ENCODE peak calls at places on chromosomes 2 and 18, in seven cellular contexts. O, D, Z, X, C, S and Q are unnamed samples. For H3K4me1, the result is how much of the 10 kb centered on the place peaks cover.

GRCh38 chr2:28981016-28981441 is at the start of gene TOGARAM2:
- DNase-seq in C (no peak), X (no peak), Z (no peak), D (no peak), S (peak), O (no peak), Q (peak)

GRCh38 chr2:16628316-16628715 is 37.3 kb downstream of the CYRIA start:
- DNase-seq in S (no peak), D (no peak), X (no peak), Z (no peak), C (no peak), O (no peak), Q (no peak)

GRCh38 chr2:217340176-217340575 is 480.3 kb upstream of the TNP1 start:
- DNase-seq in S (no peak), Z (no peak), D (no peak), C (no peak), O (no peak), X (no peak), Q (no peak)

GRCh38 chr18:7926526-7926925 is 359.4 kb downstream of the PTPRM start:
- DNase-seq in C (no peak), X (no peak), D (peak), O (no peak), S (no peak), Z (no peak), Q (no peak)

GRCh38 chr18:73991570-73991969 is 156.1 kb downstream of the FBXO15 start:
- DNase-seq in D (no peak), X (no peak), O (no peak), S (no peak), Z (no peak), C (no peak), Q (no peak)

GRCh38 chr2:169891593-169892298 is 64.5 kb downstream of the UBR3 start:
- DNase-seq in X (no peak), D (peak), Z (peak), O (no peak), S (no peak), C (no peak), Q (no peak)

GRCh38 chr2:217977840-217978535 is 24.8 kb downstream of the TNS1 start:
- DNase-seq in D (no peak), C (no peak), X (no peak), O (no peak), Z (no peak), S (no peak), Q (no peak)

GRCh38 chr2:10471956-10472355 is 23.8 kb upstream of the ODC1 start:
- DNase-seq in D (peak), O (no peak), S (no peak), C (no peak), X (no peak), Z (no peak), Q (no peak)

GRCh38 chr2:200797242-200797770 is 14.4 kb upstream of the BZW1 start:
- DNase-seq in S (peak), O (no peak), X (no peak), C (no peak), Z (peak), D (no peak), Q (peak)

GRCh38 chr2:63012541-63012940 is 38.1 kb upstream of the OTX1 start:
- DNase-seq in S (no peak), Z (peak), C (no peak), D (no peak), O (no peak), X (no peak), Q (no peak)

GRCh38 chr2:88824951-88825350 is 133.5 kb downstream of the RPIA start:
- DNase-seq in C (no peak), Z (no peak), X (no peak), O (no peak), D (no peak), S (no peak), Q (no peak)

GRCh38 chr2:38120829-38121228 is 44.9 kb upstream of the CYP1B1 start:
- DNase-seq in C (no peak), D (no peak), S (no peak), Z (no peak), O (no peak), X (no peak), Q (no peak)

GRCh38 chr2:155748126-155748525 is 584.4 kb downstream of the NR4A2 start:
- DNase-seq in X (no peak), S (no peak), D (no peak), Z (no peak), C (no peak), O (no peak), Q (no peak)

GRCh38 chr2:100011272-100011711 is 131.1 kb downstream of the AFF3 start:
- DNase-seq in X (no peak), S (no peak), O (no peak), C (no peak), Z (peak), D (no peak), Q (no peak)

GRCh38 chr2:14716319-14716718 is 83.8 kb downstream of the LRATD1 start:
- DNase-seq in S (no peak), C (no peak), X (no peak), Z (no peak), D (no peak), O (no peak), Q (no peak)

GRCh38 chr2:138846216-138846821 is 66.1 kb upstream of the NXPH2 start:
- DNase-seq in Z (peak), C (peak), D (peak), S (no peak), O (no peak), X (no peak), Q (no peak)

GRCh38 chr2:136242687-136243277 is 124.8 kb upstream of the CXCR4 start:
- DNase-seq in X (no peak), S (no peak), D (no peak), C (no peak), Z (no peak), O (no peak), Q (no peak)

GRCh38 chr2:7878786-7879515 is 802.9 kb upstream of the ID2 start:
- DNase-seq in X (no peak), D (no peak), S (no peak), Z (no peak), C (peak), O (no peak), Q (no peak)

GRCh38 chr2:150141241-150142001 is 346.0 kb downstream of the RND3 start:
- DNase-seq in D (no peak), C (peak), X (no peak), S (no peak), Z (no peak), O (no peak), Q (no peak)

GRCh38 chr2:200377774-200378336 is 71.4 kb downstream of the SPATS2L start:
- DNase-seq in D (no peak), C (no peak), O (no peak), Z (no peak), X (no peak), S (peak), Q (no peak)

GRCh38 chr18:71252351-71252862 is 963.6 kb downstream of the SOCS6 start:
- DNase-seq in Z (no peak), S (no peak), O (no peak), C (peak), X (no peak), D (no peak), Q (no peak)

GRCh38 chr2:82748653-82749052 is 1710.4 kb downstream of the SUCLG1 start:
- DNase-seq in D (no peak), Z (no peak), C (no peak), S (no peak), X (no peak), O (no peak), Q (no peak)

GRCh38 chr2:197851451-197851850 is 47.1 kb downstream of the PLCL1 start:
- DNase-seq in Z (no peak), O (no peak), X (no peak), D (no peak), S (no peak), C (no peak), Q (no peak)

GRCh38 chr18:35807942-35808341 is 164.5 kb upstream of the RMP24 start:
- DNase-seq in X (no peak), S (no peak), Z (no peak), O (no peak), C (no peak), D (no peak), Q (no peak)

GRCh38 chr2:136363921-136364320 is 246.0 kb upstream of the CXCR4 start:
- DNase-seq in O (no peak), C (no peak), S (no peak), Z (peak), D (no peak), X (no peak), Q (no peak)

GRCh38 chr2:233643128-233643527 is 6.9 kb downstream of the UGT1A10 start:
- DNase-seq in D (no peak), O (no peak), Z (no peak), S (no peak), X (no peak), C (no peak), Q (no peak)

GRCh38 chr18:77160515-77160914 is 27.9 kb upstream of the MBP start:
- DNase-seq in D (no peak), Z (no peak), C (peak), S (no peak), O (no peak), X (no peak), Q (no peak)

GRCh38 chr2:42339191-42339912 is 21.7 kb downstream of the COX7A2L start:
- DNase-seq in S (no peak), Z (no peak), X (no peak), D (no peak), C (no peak), O (no peak), Q (no peak)

GRCh38 chr18:45066868-45067267 is 386.2 kb downstream of the SETBP1 start:
- DNase-seq in S (no peak), Z (no peak), C (no peak), X (no peak), D (no peak), O (no peak), Q (peak)

GRCh38 chr2:216796096-216796840 is 63.6 kb downstream of the TNP1 start:
- DNase-seq in S (no peak), Z (no peak), X (no peak), D (no peak), O (no peak), C (no peak), Q (no peak)

GRCh38 chr2:132460781-132461180 is 44.2 kb downstream of the GPR39 start:
- DNase-seq in D (no peak), O (no peak), Z (no peak), C (no peak), S (no peak), X (no peak), Q (no peak)

GRCh38 chr2:191462370-191462769 is 215.6 kb upstream of the NABP1 start:
- DNase-seq in O (no peak), C (no peak), S (no peak), X (no peak), Z (no peak), D (no peak), Q (no peak)

GRCh38 chr18:50097702-50098101 is 97.2 kb downstream of the MYO5B start:
- DNase-seq in S (peak), O (no peak), D (no peak), C (no peak), X (no peak), Z (no peak), Q (no peak)

GRCh38 chr18:6960656-6961055 is 156.9 kb downstream of the LAMA1 start:
- DNase-seq in S (no peak), X (no peak), C (no peak), O (no peak), D (no peak), Z (peak), Q (no peak)

GRCh38 chr18:63824220-63824525 is 49.0 kb downstream of the SERPINB7 start:
- DNase-seq in Z (no peak), S (no peak), D (no peak), C (no peak), O (no peak), X (no peak), Q (no peak)

GRCh38 chr2:10228611-10229365 is 73.9 kb upstream of the HPCAL1 start:
- DNase-seq in D (no peak), Z (no peak), O (no peak), C (no peak), X (no peak), S (peak), Q (no peak)

GRCh38 chr18:26460449-26461091 is 87.8 kb downstream of the KCTD1 start:
- DNase-seq in S (peak), C (no peak), D (no peak), O (no peak), X (no peak), Z (no peak), Q (peak)

GRCh38 chr2:241035142-241035817 is 36.9 kb downstream of the SNED1 start:
- DNase-seq in S (no peak), Z (no peak), O (no peak), D (no peak), X (peak), C (no peak), Q (no peak)
- H3K4me1 ChIP-seq in S (under half), Z (under half), O (under half), D (under half), X (under half), C (under half), Q (under half)

DNA sequence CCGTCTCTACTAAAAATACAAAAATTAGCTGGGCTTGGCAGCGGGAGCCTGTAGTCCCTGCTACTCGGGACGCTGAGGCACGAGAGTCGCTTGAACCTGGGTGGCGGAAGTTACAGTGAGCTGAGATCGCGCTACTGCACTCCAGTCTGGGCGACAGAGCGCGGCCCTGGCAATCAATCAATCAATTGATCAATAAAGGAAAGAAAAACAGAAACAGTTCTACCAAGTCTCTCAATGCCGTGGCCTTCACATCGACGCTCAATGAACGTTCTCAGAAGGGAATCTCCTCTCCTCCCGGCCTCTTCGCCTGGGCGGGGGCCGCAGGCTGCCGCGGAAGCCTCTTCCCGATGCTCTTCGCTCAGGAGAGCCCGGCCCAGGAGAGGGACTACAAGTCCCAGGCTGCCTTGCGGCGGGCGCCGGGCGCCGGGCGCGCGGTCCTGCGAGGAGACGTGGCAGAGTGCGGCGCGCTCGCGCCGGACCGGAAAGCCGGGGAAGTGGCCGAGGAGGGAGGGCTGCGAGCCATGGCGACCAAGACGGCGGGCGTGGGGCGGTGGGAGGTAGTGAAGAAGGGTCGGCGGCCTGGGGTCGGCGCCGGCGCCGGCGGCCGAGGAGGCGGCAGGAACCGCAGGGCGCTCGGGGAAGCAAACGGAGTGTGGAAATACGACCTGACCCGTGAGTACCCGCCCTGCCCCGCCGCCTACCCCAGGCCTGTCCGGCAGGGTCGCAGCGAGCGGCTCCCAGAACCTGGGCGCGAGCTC is at the start of gene TMEM214:
- DNase-seq in C (peak), S (peak), D (peak), O (peak), Z (peak), X (peak), Q (peak)
- H3K27ac ChIP-seq in C (peak), S (peak), D (peak), O (peak), Z (peak), X (peak), Q (peak)

DNA sequence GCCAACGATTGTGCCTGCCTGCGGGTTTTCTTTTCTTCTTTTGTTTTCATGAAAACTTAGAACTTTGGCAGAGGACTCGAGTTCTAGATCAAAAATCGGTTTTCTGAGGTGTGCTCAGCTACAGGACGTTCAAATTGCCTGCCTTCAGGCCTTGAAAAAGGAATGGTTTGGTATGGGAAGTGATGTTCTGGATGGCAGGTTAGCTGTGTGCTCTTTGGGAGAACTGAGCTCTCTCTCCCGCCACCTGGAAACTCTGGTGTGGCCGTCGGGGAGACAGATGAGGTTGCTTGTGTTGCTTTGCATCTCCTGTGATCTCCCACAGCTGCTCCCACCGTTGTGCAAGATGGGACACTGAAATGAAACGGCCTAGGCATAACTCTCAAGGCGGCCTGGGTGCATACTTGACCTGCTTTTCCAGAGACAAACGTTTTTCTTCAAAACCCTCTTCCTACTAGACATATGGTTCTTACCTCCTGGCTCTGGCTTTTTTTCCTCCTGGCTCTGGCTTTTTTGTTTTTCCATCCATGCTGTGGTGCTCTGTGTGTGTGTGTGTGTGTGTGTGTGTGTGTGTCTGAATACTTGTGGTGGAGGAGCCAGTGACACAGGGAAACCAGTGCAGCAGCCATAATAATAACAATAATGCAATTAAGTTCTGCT is 2.0 kb downstream of the FMNL2 start:
- DNase-seq in Z (peak), S (peak), O (no peak), D (no peak), C (peak), X (no peak), Q (peak)
- H3K4me3 ChIP-seq in Z (peak), S (peak), O (peak), D (peak), C (peak), X (no peak), Q (peak)

DNA sequence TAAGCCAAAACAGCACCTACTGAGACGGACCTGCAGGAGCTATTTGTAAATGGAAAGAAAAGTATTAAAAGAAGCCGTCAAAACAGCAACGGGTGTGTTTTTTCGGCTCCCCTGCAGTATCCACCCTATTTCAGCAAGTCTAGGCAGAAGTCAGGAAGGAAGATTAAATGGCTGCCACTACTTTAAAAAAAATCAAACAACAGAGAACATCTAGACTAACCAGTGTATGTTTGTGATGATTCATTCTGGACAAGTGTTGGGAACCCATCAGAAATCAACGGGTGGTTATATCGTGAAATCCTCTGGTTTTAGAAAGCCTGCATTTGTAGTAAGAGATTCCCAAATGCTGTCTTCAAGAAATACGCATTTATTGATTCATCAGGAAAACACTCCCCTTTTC is 9.0 kb downstream of the PMAIP1 start:
- DNase-seq in X (no peak), S (no peak), O (no peak), Z (peak), D (no peak), C (peak), Q (no peak)
- H3K4me1 ChIP-seq in X (under half), S (under half), O (under half), Z (under half), D (under half), C (under half), Q (under half)